ENCODE peak calls at places on chromosomes 4 and X, in eight cellular contexts. O, U, V, R, H, E, X and A are unnamed samples.

GRCh38 chrX:110146521-110146920 is 143.6 kb downstream of the TMEM164 start:
- DNase-seq in E (peak), O (no peak), R (peak), U (peak), X (no peak), H (peak), V (no peak), A (no peak)

GRCh38 chrX:15334561-15334960 is 762 bp downstream of the PIGA start:
- DNase-seq in H (peak), O (no peak), X (no peak), U (no peak), E (peak), V (no peak), R (no peak), A (peak)

GRCh38 chrX:52031371-52031770 is 37.6 kb downstream of the MAGED4B start:
- DNase-seq in O (no peak), R (no peak), E (no peak), V (no peak), H (no peak), X (no peak), U (no peak), A (no peak)

GRCh38 chr4:53490965-53491622 is 100.2 kb downstream of the LNX1 start:
- DNase-seq in V (no peak), H (peak), X (no peak), O (no peak), E (peak), R (peak), U (no peak), A (peak)

GRCh38 chr4:83828601-83829000 is 292.7 kb downstream of the GPAT3 start:
- DNase-seq in R (no peak), U (no peak), H (no peak), O (no peak), V (no peak), X (no peak), E (no peak), A (no peak)

GRCh38 chr4:96639932-96640331 is 800.0 kb downstream of the PDHA2 start:
- DNase-seq in U (no peak), H (no peak), X (no peak), V (no peak), O (no peak), R (no peak), E (no peak), A (no peak)

GRCh38 chr4:7323872-7324650 is 110.7 kb downstream of the PSAPL1 start:
- DNase-seq in O (no peak), H (no peak), U (no peak), V (no peak), X (peak), E (no peak), R (peak), A (no peak)

GRCh38 chrX:136030357-136031225 is 45.4 kb downstream of the SLC9A6 start:
- DNase-seq in H (peak), V (no peak), R (no peak), U (no peak), O (peak), X (peak), E (peak), A (peak)

GRCh38 chrX:110987292-110987691 is 108.7 kb upstream of the PAK3 start:
- DNase-seq in O (no peak), H (no peak), X (no peak), U (no peak), V (peak), R (no peak), E (peak), A (no peak)

GRCh38 chrX:100745806-100746537 is 14.1 kb upstream of the SYTL4 start:
- DNase-seq in H (peak), U (no peak), E (peak), O (no peak), V (no peak), X (no peak), R (no peak), A (no peak)

GRCh38 chrX:23789386-23790146 is 6.6 kb downstream of the SAT1 start:
- DNase-seq in V (no peak), X (no peak), H (no peak), E (no peak), U (no peak), R (no peak), O (no peak), A (no peak)

GRCh38 chrX:44267116-44267515 is 76.4 kb downstream of the EFHC2 start:
- DNase-seq in V (no peak), H (no peak), E (no peak), R (no peak), O (no peak), X (no peak), U (no peak), A (no peak)

GRCh38 chrX:44264936-44265335 is 78.5 kb downstream of the EFHC2 start:
- DNase-seq in X (no peak), E (no peak), U (no peak), R (no peak), V (no peak), H (no peak), O (no peak), A (no peak)

GRCh38 chrX:44261286-44261685 is 82.2 kb downstream of the EFHC2 start:
- DNase-seq in X (no peak), U (no peak), H (no peak), V (no peak), R (no peak), E (no peak), O (no peak), A (no peak)

GRCh38 chrX:44267861-44268260 is 75.6 kb downstream of the EFHC2 start:
- DNase-seq in U (no peak), H (no peak), R (no peak), X (no peak), E (no peak), O (no peak), V (no peak), A (no peak)

DNA sequence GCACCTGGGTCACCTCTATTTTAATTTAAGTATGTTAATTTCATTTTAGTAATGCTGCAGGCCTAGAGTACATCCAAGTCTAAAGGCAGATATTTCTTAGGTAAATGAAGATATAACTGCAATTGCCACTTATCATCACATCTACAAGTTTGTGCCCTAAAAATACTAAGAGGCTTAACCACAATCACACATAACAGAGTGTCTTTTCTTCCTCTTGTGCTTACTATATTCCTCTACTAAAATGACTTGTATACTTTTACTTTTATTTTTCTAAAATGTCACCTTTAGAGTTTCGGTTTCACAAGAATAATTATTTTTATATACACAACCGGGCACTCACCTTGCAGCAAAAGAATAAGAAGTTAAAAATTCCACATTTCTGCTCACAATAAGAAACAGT is 77.9 kb downstream of the EFHC2 start:
- DNase-seq in V (no peak), U (no peak), R (no peak), O (no peak), X (no peak), H (no peak), E (no peak), A (no peak)
- TF ChIP-seq CTCF in V (no peak), U (no peak), R (no peak), O (no peak), X (no peak), H (no peak), E (no peak), A (no peak)

GRCh38 chr4:107518076-107518475 is 202.0 kb downstream of the PAPSS1 start:
- DNase-seq in H (no peak), R (no peak), V (no peak), E (no peak), U (no peak), X (no peak), O (no peak), A (no peak)

GRCh38 chr4:107520368-107520767 is 199.7 kb downstream of the PAPSS1 start:
- DNase-seq in O (no peak), V (no peak), R (no peak), E (no peak), U (no peak), X (no peak), H (no peak), A (no peak)

GRCh38 chr4:107519057-107519456 is 201.0 kb downstream of the PAPSS1 start:
- DNase-seq in R (peak), H (peak), E (peak), X (no peak), V (no peak), O (no peak), U (no peak), A (peak)
- TF ChIP-seq CTCF in R (peak), H (peak), E (peak), X (peak), V (peak), O (no peak), U (peak), A (peak)

GRCh38 chr4:37805091-37805490 is 21.4 kb upstream of the PGM2 start:
- DNase-seq in O (no peak), V (no peak), R (no peak), X (no peak), U (no peak), H (no peak), E (no peak), A (no peak)

GRCh38 chr4:37799941-37800554 is 26.4 kb upstream of the PGM2 start:
- DNase-seq in E (no peak), U (no peak), R (no peak), V (no peak), O (no peak), H (peak), X (no peak), A (no peak)

GRCh38 chr4:37798616-37799015 is 27.9 kb upstream of the PGM2 start:
- DNase-seq in R (no peak), O (no peak), U (no peak), X (no peak), V (no peak), E (no peak), H (no peak), A (no peak)

GRCh38 chr4:37803348-37803973 is 23.0 kb upstream of the PGM2 start:
- DNase-seq in O (no peak), H (peak), X (no peak), V (no peak), U (no peak), R (no peak), E (peak), A (peak)

DNA sequence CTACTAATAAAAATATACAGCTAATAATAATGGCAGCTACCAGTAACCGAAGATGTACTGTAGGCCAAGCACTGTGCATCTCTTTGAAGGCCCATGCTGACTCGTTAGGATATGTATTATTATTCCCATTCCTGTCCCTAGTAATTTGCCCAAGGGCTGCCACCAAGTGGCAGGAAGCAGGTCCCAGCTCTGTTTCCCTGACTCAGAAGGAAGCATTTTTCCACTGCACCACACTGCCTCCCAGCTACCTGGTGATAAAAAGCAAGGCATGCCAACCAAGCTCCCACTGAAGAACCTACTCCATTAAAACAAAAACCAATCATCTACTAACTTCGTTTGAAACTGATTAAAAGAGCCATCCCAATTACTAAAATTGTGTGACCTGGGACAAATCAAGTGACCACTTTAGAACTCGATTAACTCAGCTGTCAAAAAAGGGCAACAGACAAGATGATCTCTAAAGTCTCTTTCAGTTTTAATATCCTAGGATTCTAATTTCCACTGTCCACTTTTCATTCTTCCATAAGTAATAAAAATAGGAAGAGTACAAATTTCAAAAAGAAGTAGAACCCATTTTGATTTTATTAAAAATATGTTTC is 24.3 kb upstream of the PGM2 start:
- DNase-seq in H (peak), O (no peak), R (peak), X (no peak), V (peak), E (peak), U (peak), A (peak)
- TF ChIP-seq CTCF in H (peak), O (no peak), R (peak), X (peak), V (peak), E (peak), U (peak), A (peak)

DNA sequence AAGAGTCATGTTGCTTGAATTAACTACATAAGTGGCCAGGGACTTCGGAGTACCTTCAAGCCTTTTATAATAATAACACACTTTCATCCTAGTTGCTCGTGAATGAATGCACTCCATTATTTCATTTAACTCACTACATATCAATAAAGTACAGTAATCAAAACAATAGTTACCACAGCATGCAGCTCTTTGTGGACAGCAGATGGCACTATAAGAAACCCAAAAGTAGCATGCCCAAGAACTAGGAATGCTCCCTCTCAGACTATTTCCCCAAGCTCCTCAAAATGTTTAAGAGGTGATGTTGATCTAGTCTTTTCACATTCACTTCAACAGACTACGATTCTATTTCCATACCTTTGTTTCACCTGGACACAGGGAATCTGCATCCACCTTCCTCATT is 500.8 kb upstream of the DIAPH2 start:
- DNase-seq in E (peak), X (no peak), U (no peak), V (no peak), O (no peak), R (no peak), H (peak), A (no peak)
- TF ChIP-seq CTCF in E (peak), X (peak), U (peak), V (peak), O (no peak), R (peak), H (peak), A (peak)

GRCh38 chr4:155599102-155599501 is 67.5 kb upstream of the GUCY1A1 start:
- DNase-seq in H (no peak), U (no peak), O (no peak), V (no peak), R (no peak), E (no peak), X (no peak), A (no peak)

GRCh38 chr4:155599596-155599995 is 67.1 kb upstream of the GUCY1A1 start:
- DNase-seq in R (no peak), X (no peak), H (no peak), E (no peak), V (no peak), O (no peak), U (no peak), A (no peak)

GRCh38 chr4:155600246-155600645 is 66.4 kb upstream of the GUCY1A1 start:
- DNase-seq in O (no peak), R (no peak), H (no peak), E (no peak), V (no peak), X (no peak), U (no peak), A (no peak)

GRCh38 chr4:155597281-155597680 is 69.4 kb upstream of the GUCY1A1 start:
- DNase-seq in H (no peak), R (no peak), O (no peak), E (no peak), X (no peak), V (no peak), U (no peak), A (no peak)

GRCh38 chr4:155597933-155598451 is 68.7 kb upstream of the GUCY1A1 start:
- DNase-seq in X (no peak), E (no peak), U (no peak), O (no peak), R (no peak), H (no peak), V (no peak), A (no peak)
- TF ChIP-seq CTCF in X (no peak), E (no peak), U (no peak), O (no peak), R (no peak), H (no peak), V (no peak), A (no peak)

DNA sequence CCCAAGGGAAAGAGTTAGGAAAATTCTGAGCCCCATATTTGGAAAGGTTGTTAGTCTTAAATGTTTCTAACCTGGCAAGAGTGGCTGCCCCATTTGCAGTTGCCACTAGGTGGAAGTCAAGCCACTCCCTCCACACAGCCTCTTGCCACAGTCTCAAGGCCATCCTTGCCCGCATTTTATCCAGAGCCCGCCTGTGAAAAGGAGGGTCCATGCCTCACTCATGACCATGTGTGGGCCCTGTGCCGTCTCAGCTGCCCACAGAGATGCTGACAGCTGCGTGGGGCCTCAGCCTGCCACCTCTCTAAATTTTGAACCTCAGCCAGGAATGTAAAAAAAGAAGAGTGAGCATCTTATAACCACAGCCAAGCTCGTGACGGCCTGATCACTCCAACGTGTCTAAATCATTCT is 201.5 kb upstream of the FAM241A start:
- DNase-seq in E (peak), H (peak), V (peak), X (no peak), U (peak), O (no peak), R (peak), A (peak)
- TF ChIP-seq CTCF in E (peak), H (peak), V (peak), X (no peak), U (peak), O (no peak), R (peak), A (peak)